ENCODE peak calls at places on chromosomes 1 and 21, in ten cellular contexts. V is aorta, L is breast epithelium, T is H9, E is MM.1S, X is heart right ventricle, S is IMR-90, F is A549, I is psoas muscle, U is left ventricle myocardium inferior. P is an unnamed sample.

GRCh38 chr1:55504306-55504706 is 289.1 kb upstream of the USP24 start:
- DNase-seq in V (no peak), L (no peak), T (no peak), E (no peak), X (no peak), S (no peak), F (no peak), I (no peak), U (no peak), P (no peak)

GRCh38 chr1:11806307-11806936 is 431 bp downstream of the CLCN6 start:
- DNase-seq in V (no peak), L (peak), T (no peak), E (peak), X (no peak), S (peak), F (peak), I (no peak), U (no peak), P (no peak)

GRCh38 chr1:94314222-94314858 is 77.0 kb upstream of the ARHGAP29 start:
- DNase-seq in V (no peak), L (no peak), T (no peak), E (no peak), X (no peak), S (no peak), F (no peak), I (no peak), U (no peak), P (no peak)

GRCh38 chr1:235215453-235215852 is 54.4 kb upstream of the RBM34 start:
- DNase-seq in V (no peak), L (no peak), T (no peak), E (no peak), X (no peak), S (no peak), F (no peak), I (no peak), U (no peak), P (no peak)

GRCh38 chr1:30695481-30695880 is 27.9 kb downstream of the MATN1 start:
- DNase-seq in V (peak), L (peak), T (no peak), E (no peak), X (no peak), S (no peak), F (no peak), I (peak), U (no peak), P (no peak)

GRCh38 chr1:239608469-239608868 is 222.1 kb downstream of the CHRM3 start:
- DNase-seq in V (no peak), L (no peak), T (no peak), E (no peak), X (no peak), S (no peak), F (no peak), I (no peak), U (no peak), P (no peak)

GRCh38 chr1:8373547-8374270 is 55.8 kb downstream of the SLC45A1 start:
- DNase-seq in V (peak), L (peak), T (no peak), E (no peak), X (peak), S (peak), F (no peak), I (peak), U (peak), P (no peak)

GRCh38 chr1:75643460-75643859 is 32.5 kb upstream of the SLC44A5 start:
- DNase-seq in V (no peak), L (no peak), T (no peak), E (no peak), X (no peak), S (no peak), F (no peak), I (no peak), U (no peak), P (no peak)

GRCh38 chr1:9242338-9242969 is 7.9 kb downstream of the H6PD start:
- DNase-seq in V (peak), L (peak), T (no peak), E (no peak), X (peak), S (no peak), F (no peak), I (peak), U (peak), P (peak)

GRCh38 chr1:26408604-26409003 is 2.0 kb upstream of the LIN28A start:
- DNase-seq in V (peak), L (peak), T (peak), E (peak), X (peak), S (peak), F (peak), I (peak), U (peak), P (peak)

GRCh38 chr1:116346943-116347673 is 25.9 kb upstream of the ATP1A1 start:
- DNase-seq in V (no peak), L (no peak), T (no peak), E (no peak), X (no peak), S (no peak), F (no peak), I (no peak), U (no peak), P (no peak)

GRCh38 chr1:64865105-64865757 is 101.1 kb downstream of the JAK1 start:
- DNase-seq in V (no peak), L (no peak), T (no peak), E (no peak), X (no peak), S (no peak), F (no peak), I (no peak), U (no peak), P (no peak)

GRCh38 chr1:109807822-109808680 is 44.3 kb upstream of the EPS8L3 start:
- DNase-seq in V (no peak), L (peak), T (no peak), E (no peak), X (no peak), S (peak), F (no peak), I (no peak), U (no peak), P (peak)

GRCh38 chr1:109314805-109315204 is 8.0 kb upstream of the MYBPHL start:
- DNase-seq in V (no peak), L (no peak), T (no peak), E (no peak), X (no peak), S (peak), F (no peak), I (no peak), U (no peak), P (no peak)

GRCh38 chr1:102099916-102100315 is 103.2 kb upstream of the OLFM3 start:
- DNase-seq in V (no peak), L (no peak), T (no peak), E (no peak), X (no peak), S (no peak), F (no peak), I (no peak), U (no peak), P (no peak)

GRCh38 chr1:1553821-1554494 is 13.5 kb upstream of the TMEM240 start:
- DNase-seq in V (no peak), L (no peak), T (no peak), E (no peak), X (no peak), S (no peak), F (no peak), I (no peak), U (no peak), P (no peak)

GRCh38 chr1:1554926-1555915 is 14.8 kb upstream of the TMEM240 start:
- DNase-seq in V (no peak), L (no peak), T (no peak), E (no peak), X (no peak), S (peak), F (no peak), I (no peak), U (no peak), P (no peak)

GRCh38 chr1:1554550-1554925 is 14.1 kb upstream of the TMEM240 start:
- DNase-seq in V (no peak), L (no peak), T (no peak), E (no peak), X (no peak), S (no peak), F (no peak), I (no peak), U (no peak), P (no peak)

GRCh38 chr1:1558591-1558990 is 16.1 kb downstream of the SSU72 start:
- DNase-seq in V (no peak), L (no peak), T (no peak), E (no peak), X (no peak), S (no peak), F (no peak), I (no peak), U (no peak), P (no peak)

DNA sequence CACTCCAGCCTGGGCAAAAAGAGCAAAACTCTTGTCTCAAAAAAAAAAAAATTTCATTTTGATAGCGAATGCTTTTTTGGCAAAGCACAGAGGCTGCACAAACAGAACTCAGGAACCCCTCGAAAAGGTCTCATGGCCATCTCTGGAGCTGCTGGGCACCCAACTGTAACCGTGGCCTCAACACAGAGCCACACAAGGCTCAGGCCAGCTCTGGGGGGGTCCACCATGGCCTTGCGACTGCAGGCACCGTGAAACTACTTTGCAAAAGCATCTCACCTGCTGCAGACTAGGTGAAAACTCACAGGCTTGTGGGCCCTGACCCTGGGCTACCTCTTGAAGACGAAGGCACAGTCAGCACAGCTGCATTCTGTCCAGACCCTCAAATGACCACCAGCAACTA is 16.1 kb upstream of the TMEM240 start:
- DNase-seq in V (no peak), L (no peak), T (no peak), E (no peak), X (no peak), S (no peak), F (no peak), I (no peak), U (no peak), P (no peak)
- H3K27ac ChIP-seq in V (no peak), L (no peak), T (no peak), E (no peak), X (no peak), S (no peak), F (no peak), I (no peak), U (no peak), P (no peak)

GRCh38 chr1:167922023-167922422 is 8.1 kb upstream of the ADCY10 start:
- DNase-seq in V (no peak), L (no peak), T (no peak), E (peak), X (no peak), S (peak), F (no peak), I (no peak), U (no peak), P (no peak)
- H3K27ac ChIP-seq in V (no peak), L (no peak), T (no peak), E (no peak), X (no peak), S (no peak), F (no peak), I (peak), U (peak), P (no peak)

GRCh38 chr1:3747522-3747848 is 4.8 kb upstream of the CCDC27 start:
- DNase-seq in V (no peak), L (no peak), T (no peak), E (no peak), X (no peak), S (no peak), F (no peak), I (no peak), U (no peak), P (no peak)
- H3K27ac ChIP-seq in V (no peak), L (peak), T (no peak), E (no peak), X (peak), S (no peak), F (peak), I (peak), U (peak), P (no peak)

GRCh38 chr21:45169682-45170081 is 95.3 kb downstream of the ADARB1 start:
- DNase-seq in V (no peak), L (no peak), T (no peak), E (no peak), X (no peak), S (no peak), F (no peak), I (no peak), U (no peak), P (no peak)

GRCh38 chr21:45167796-45168222 is 93.4 kb downstream of the ADARB1 start:
- DNase-seq in V (no peak), L (no peak), T (no peak), E (no peak), X (no peak), S (peak), F (no peak), I (no peak), U (no peak), P (no peak)

GRCh38 chr21:45169001-45169400 is 94.6 kb downstream of the ADARB1 start:
- DNase-seq in V (peak), L (no peak), T (no peak), E (no peak), X (no peak), S (no peak), F (no peak), I (no peak), U (no peak), P (no peak)

GRCh38 chr21:45166931-45167330 is 92.6 kb downstream of the ADARB1 start:
- DNase-seq in V (no peak), L (no peak), T (no peak), E (no peak), X (no peak), S (no peak), F (no peak), I (no peak), U (no peak), P (no peak)

GRCh38 chr21:45168522-45168921 is 94.1 kb downstream of the ADARB1 start:
- DNase-seq in V (no peak), L (no peak), T (no peak), E (no peak), X (no peak), S (no peak), F (no peak), I (no peak), U (no peak), P (no peak)
- H3K27ac ChIP-seq in V (peak), L (no peak), T (no peak), E (no peak), X (no peak), S (peak), F (peak), I (peak), U (no peak), P (no peak)

GRCh38 chr1:226310637-226311195 is 1.8 kb upstream of the LIN9 start:
- DNase-seq in V (no peak), L (no peak), T (no peak), E (no peak), X (no peak), S (no peak), F (peak), I (no peak), U (no peak), P (no peak)

GRCh38 chr1:226311376-226311775 is 2.4 kb upstream of the LIN9 start:
- DNase-seq in V (no peak), L (no peak), T (no peak), E (no peak), X (no peak), S (no peak), F (no peak), I (no peak), U (no peak), P (no peak)

GRCh38 chr1:226309398-226310122 is 596 bp upstream of the LIN9 start:
- DNase-seq in V (no peak), L (no peak), T (no peak), E (peak), X (peak), S (no peak), F (peak), I (no peak), U (peak), P (no peak)

GRCh38 chr1:226308723-226309397 is at the start of gene LIN9:
- DNase-seq in V (peak), L (peak), T (peak), E (peak), X (peak), S (peak), F (peak), I (peak), U (peak), P (peak)

DNA sequence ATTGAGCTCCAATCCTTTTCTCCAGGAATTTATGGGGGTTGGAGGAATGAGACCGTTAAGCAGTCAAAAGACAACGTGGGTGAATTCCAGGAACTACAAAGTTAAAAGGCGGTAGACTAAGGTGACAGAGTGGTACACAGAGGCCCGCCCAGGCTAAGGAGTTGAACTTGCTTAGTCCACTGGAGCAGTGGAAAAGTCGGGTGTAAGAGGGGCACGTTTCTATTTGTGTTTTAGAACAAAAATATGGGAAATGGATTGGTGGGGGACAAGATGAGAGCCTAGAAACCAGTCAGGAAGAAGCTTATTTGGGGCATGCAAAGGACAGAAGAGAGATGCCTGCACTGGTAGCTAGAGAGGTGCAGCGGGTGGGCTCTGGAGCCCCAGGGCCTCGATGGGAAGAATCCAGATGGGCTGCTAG is 1.2 kb upstream of the LIN9 start:
- DNase-seq in V (no peak), L (no peak), T (no peak), E (no peak), X (no peak), S (no peak), F (no peak), I (no peak), U (no peak), P (no peak)
- H3K27ac ChIP-seq in V (no peak), L (no peak), T (no peak), E (no peak), X (peak), S (no peak), F (peak), I (no peak), U (peak), P (peak)

GRCh38 chr1:62434612-62434994 is 2.2 kb upstream of the USP1 start:
- DNase-seq in V (no peak), L (no peak), T (no peak), E (no peak), X (no peak), S (no peak), F (no peak), I (no peak), U (no peak), P (no peak)
- H3K27ac ChIP-seq in V (no peak), L (no peak), T (no peak), E (no peak), X (no peak), S (no peak), F (no peak), I (no peak), U (no peak), P (no peak)

DNA sequence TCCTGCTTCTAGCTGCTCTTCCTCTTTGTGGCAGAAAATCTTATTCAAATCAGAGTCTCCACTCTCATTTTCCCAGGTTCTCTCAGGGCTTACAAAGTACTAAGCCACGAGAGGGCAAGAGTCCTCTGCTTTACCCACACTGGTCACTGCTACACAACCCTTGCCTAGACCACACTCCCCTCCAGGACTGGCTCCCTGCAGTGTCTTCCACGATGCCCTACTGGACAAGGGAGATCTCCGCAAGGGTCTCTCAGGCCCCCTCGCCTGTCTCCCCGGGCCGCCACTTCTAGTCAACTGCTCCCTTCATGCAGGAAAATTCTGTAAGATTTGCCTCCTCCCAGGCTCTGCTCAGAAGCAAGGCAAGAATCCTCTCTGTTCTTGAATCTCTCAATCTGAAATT is 319.6 kb downstream of the RRAGC start:
- DNase-seq in V (no peak), L (no peak), T (no peak), E (no peak), X (no peak), S (no peak), F (no peak), I (no peak), U (no peak), P (no peak)
- H3K27ac ChIP-seq in V (no peak), L (no peak), T (no peak), E (no peak), X (no peak), S (no peak), F (no peak), I (no peak), U (no peak), P (no peak)

GRCh38 chr1:100456880-100457279 is 81.1 kb upstream of the GPR88 start:
- DNase-seq in V (no peak), L (no peak), T (no peak), E (no peak), X (no peak), S (no peak), F (no peak), I (no peak), U (no peak), P (no peak)

GRCh38 chr1:100461222-100461621 is 76.7 kb upstream of the GPR88 start:
- DNase-seq in V (no peak), L (no peak), T (peak), E (no peak), X (no peak), S (no peak), F (no peak), I (peak), U (peak), P (no peak)

GRCh38 chr1:100457683-100458082 is 80.3 kb upstream of the GPR88 start:
- DNase-seq in V (no peak), L (no peak), T (no peak), E (no peak), X (no peak), S (no peak), F (no peak), I (no peak), U (no peak), P (no peak)

GRCh38 chr1:100459815-100460114 is 78.2 kb upstream of the GPR88 start:
- DNase-seq in V (no peak), L (no peak), T (no peak), E (no peak), X (no peak), S (no peak), F (no peak), I (no peak), U (no peak), P (no peak)

GRCh38 chr1:100458925-100459814 is 78.8 kb upstream of the GPR88 start:
- DNase-seq in V (peak), L (peak), T (peak), E (peak), X (peak), S (peak), F (peak), I (peak), U (peak), P (peak)
- H3K27ac ChIP-seq in V (no peak), L (peak), T (no peak), E (no peak), X (no peak), S (no peak), F (no peak), I (peak), U (no peak), P (no peak)

DNA sequence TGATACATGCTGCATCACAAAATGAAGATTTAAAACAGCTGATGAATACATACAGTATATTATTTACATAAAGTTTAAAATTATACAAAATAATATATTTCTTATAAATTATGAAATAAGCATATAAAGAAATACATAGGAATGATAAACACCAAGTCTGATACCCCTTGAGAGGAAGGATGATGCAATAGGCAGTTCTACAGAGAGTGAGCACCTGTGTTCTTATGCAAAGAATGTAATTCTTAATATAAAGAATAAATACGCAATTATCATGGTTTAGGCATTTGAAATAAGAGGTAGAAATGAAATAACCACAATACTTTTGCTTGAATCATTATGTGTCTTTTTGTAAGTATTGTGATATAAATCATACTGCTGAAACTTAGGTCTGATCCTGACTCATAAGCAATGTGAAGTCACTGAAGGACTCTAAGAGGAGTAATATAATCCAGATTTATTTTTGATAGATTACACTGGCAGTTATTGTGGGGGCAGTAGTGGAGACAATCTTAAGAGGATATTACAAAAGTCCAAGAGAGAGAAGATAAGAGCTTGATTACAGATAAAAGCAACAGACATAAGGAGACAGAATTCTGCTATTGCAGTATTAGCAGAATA is 39.0 kb downstream of the TTLL7 start:
- DNase-seq in V (no peak), L (no peak), T (no peak), E (no peak), X (no peak), S (peak), F (no peak), I (no peak), U (no peak), P (no peak)
- H3K27ac ChIP-seq in V (no peak), L (no peak), T (no peak), E (no peak), X (no peak), S (no peak), F (no peak), I (no peak), U (no peak), P (no peak)

GRCh38 chr1:178612261-178612660 is 99.4 kb downstream of the TEX35 start:
- DNase-seq in V (no peak), L (no peak), T (no peak), E (no peak), X (no peak), S (peak), F (no peak), I (no peak), U (no peak), P (no peak)
- H3K27ac ChIP-seq in V (no peak), L (no peak), T (no peak), E (no peak), X (no peak), S (peak), F (no peak), I (no peak), U (no peak), P (no peak)

P was measured in upper lobe of right lung.